ENCODE peak calls at places on chromosomes 7 and 10, in five cellular contexts. One of them, this sample, is unnamed. For H3K4me1 and H3K9me3, the result is how much of the 10 kb centered on the place peaks cover.

GRCh38 chr7:40717242-40717641 is 582.4 kb downstream of the SUGCT start:
- DNase-seq in Peyer's patch: peak
- DNase-seq in CD8-positive, alpha-beta T cell: no peak
- DNase-seq in hepatocyte: peak
- DNase-seq in cardiac muscle cell: peak
- DNase-seq in this sample: peak

GRCh38 chr7:82167568-82168314 is 275.8 kb downstream of the CACNA2D1 start:
- DNase-seq in CD8-positive, alpha-beta T cell: no peak
- DNase-seq in cardiac muscle cell: peak
- DNase-seq in hepatocyte: no peak
- DNase-seq in Peyer's patch: no peak
- DNase-seq in this sample: no peak

GRCh38 chr10:91389636-91390512 is 20.3 kb upstream of the HECTD2 start:
- DNase-seq in hepatocyte: peak
- DNase-seq in Peyer's patch: no peak
- DNase-seq in CD8-positive, alpha-beta T cell: no peak
- DNase-seq in cardiac muscle cell: peak
- DNase-seq in this sample: no peak

GRCh38 chr7:20310963-20311742 is 19.5 kb upstream of the ITGB8 start:
- DNase-seq in hepatocyte: peak
- DNase-seq in CD8-positive, alpha-beta T cell: no peak
- DNase-seq in cardiac muscle cell: peak
- DNase-seq in Peyer's patch: no peak
- DNase-seq in this sample: no peak

GRCh38 chr10:75868601-75869000 is 437.2 kb downstream of the LRMDA start:
- DNase-seq in cardiac muscle cell: no peak
- DNase-seq in CD8-positive, alpha-beta T cell: no peak
- DNase-seq in Peyer's patch: no peak
- DNase-seq in hepatocyte: no peak
- DNase-seq in this sample: no peak

GRCh38 chr7:130189281-130189782 is 15.9 kb downstream of the TMEM209 start:
- DNase-seq in CD8-positive, alpha-beta T cell: no peak
- DNase-seq in cardiac muscle cell: no peak
- DNase-seq in hepatocyte: no peak
- DNase-seq in Peyer's patch: no peak
- DNase-seq in this sample: no peak

GRCh38 chr7:66880009-66880554 is 40.9 kb upstream of the TMEM248 start:
- DNase-seq in hepatocyte: peak
- DNase-seq in CD8-positive, alpha-beta T cell: no peak
- DNase-seq in Peyer's patch: no peak
- DNase-seq in cardiac muscle cell: peak
- DNase-seq in this sample: no peak

GRCh38 chr7:70525991-70526390 is 606.0 kb upstream of the GALNT17 start:
- DNase-seq in CD8-positive, alpha-beta T cell: no peak
- DNase-seq in Peyer's patch: no peak
- DNase-seq in hepatocyte: no peak
- DNase-seq in cardiac muscle cell: no peak
- DNase-seq in this sample: no peak

GRCh38 chr10:119042169-119042568 is 12.7 kb downstream of the NANOS1 start:
- DNase-seq in hepatocyte: no peak
- DNase-seq in CD8-positive, alpha-beta T cell: no peak
- DNase-seq in cardiac muscle cell: no peak
- DNase-seq in Peyer's patch: no peak
- DNase-seq in this sample: no peak

GRCh38 chr10:130971123-130971435 is 340.4 kb downstream of the TCERG1L start:
- DNase-seq in hepatocyte: no peak
- DNase-seq in CD8-positive, alpha-beta T cell: no peak
- DNase-seq in cardiac muscle cell: no peak
- DNase-seq in Peyer's patch: no peak
- DNase-seq in this sample: no peak

GRCh38 chr7:112640682-112641081 is 149.5 kb downstream of the TMEM168 start:
- DNase-seq in Peyer's patch: no peak
- DNase-seq in CD8-positive, alpha-beta T cell: no peak
- DNase-seq in hepatocyte: no peak
- DNase-seq in cardiac muscle cell: no peak
- DNase-seq in this sample: no peak

GRCh38 chr10:22911889-22912762 is 15.7 kb upstream of the ARMC3 start:
- DNase-seq in CD8-positive, alpha-beta T cell: no peak
- DNase-seq in Peyer's patch: no peak
- DNase-seq in cardiac muscle cell: peak
- DNase-seq in hepatocyte: peak
- DNase-seq in this sample: peak

GRCh38 chr7:105611856-105612775 is 30.8 kb upstream of the EFCAB10 start:
- DNase-seq in cardiac muscle cell: no peak
- DNase-seq in Peyer's patch: no peak
- DNase-seq in hepatocyte: no peak
- DNase-seq in CD8-positive, alpha-beta T cell: no peak
- DNase-seq in this sample: no peak

GRCh38 chr10:18647151-18647550 is 4.2 kb downstream of the NSUN6 start:
- DNase-seq in CD8-positive, alpha-beta T cell: no peak
- DNase-seq in hepatocyte: no peak
- DNase-seq in Peyer's patch: no peak
- DNase-seq in cardiac muscle cell: no peak
- DNase-seq in this sample: no peak

GRCh38 chr10:86327954-86328705 is 38.5 kb downstream of the GRID1 start:
- DNase-seq in cardiac muscle cell: no peak
- DNase-seq in Peyer's patch: no peak
- DNase-seq in CD8-positive, alpha-beta T cell: no peak
- DNase-seq in hepatocyte: no peak
- DNase-seq in this sample: no peak

GRCh38 chr10:130215076-130215917 is 79.1 kb downstream of the GLRX3 start:
- DNase-seq in hepatocyte: no peak
- DNase-seq in CD8-positive, alpha-beta T cell: no peak
- DNase-seq in cardiac muscle cell: no peak
- DNase-seq in Peyer's patch: no peak
- DNase-seq in this sample: no peak

GRCh38 chr7:7902845-7903244 is 65.8 kb upstream of the GLCCI1 start:
- DNase-seq in Peyer's patch: no peak
- DNase-seq in CD8-positive, alpha-beta T cell: no peak
- DNase-seq in cardiac muscle cell: peak
- DNase-seq in hepatocyte: no peak
- DNase-seq in this sample: no peak

GRCh38 chr7:16504019-16504418 is 22.6 kb upstream of the LRRC72 start:
- DNase-seq in CD8-positive, alpha-beta T cell: no peak
- DNase-seq in hepatocyte: no peak
- DNase-seq in Peyer's patch: no peak
- DNase-seq in cardiac muscle cell: no peak
- DNase-seq in this sample: no peak

GRCh38 chr10:129825221-129825620 is 138.9 kb downstream of the EBF3 start:
- DNase-seq in Peyer's patch: no peak
- DNase-seq in CD8-positive, alpha-beta T cell: no peak
- DNase-seq in hepatocyte: no peak
- DNase-seq in cardiac muscle cell: no peak
- DNase-seq in this sample: no peak

GRCh38 chr7:34275629-34276028 is 370.3 kb downstream of the BMPER start:
- DNase-seq in cardiac muscle cell: no peak
- DNase-seq in hepatocyte: no peak
- DNase-seq in CD8-positive, alpha-beta T cell: no peak
- DNase-seq in Peyer's patch: no peak
- DNase-seq in this sample: no peak

GRCh38 chr7:144941127-144941526 is 105.3 kb upstream of the TPK1 start:
- DNase-seq in cardiac muscle cell: no peak
- DNase-seq in Peyer's patch: no peak
- DNase-seq in CD8-positive, alpha-beta T cell: no peak
- DNase-seq in hepatocyte: no peak
- DNase-seq in this sample: no peak

GRCh38 chr7:151261534-151261933 is 13.0 kb upstream of the SMARCD3 start:
- DNase-seq in Peyer's patch: no peak
- DNase-seq in cardiac muscle cell: no peak
- DNase-seq in CD8-positive, alpha-beta T cell: no peak
- DNase-seq in hepatocyte: no peak
- DNase-seq in this sample: no peak

GRCh38 chr10:95758351-95759025 is 2.5 kb downstream of the ENTPD1 start:
- DNase-seq in hepatocyte: no peak
- DNase-seq in cardiac muscle cell: no peak
- DNase-seq in CD8-positive, alpha-beta T cell: no peak
- DNase-seq in Peyer's patch: peak
- DNase-seq in this sample: no peak

GRCh38 chr7:157844141-157844540 is 507.3 kb downstream of the DNAJB6 start:
- DNase-seq in Peyer's patch: no peak
- DNase-seq in hepatocyte: no peak
- DNase-seq in cardiac muscle cell: no peak
- DNase-seq in CD8-positive, alpha-beta T cell: no peak
- DNase-seq in this sample: no peak

GRCh38 chr10:18312385-18313145 is 172.3 kb downstream of the CACNB2 start:
- DNase-seq in cardiac muscle cell: peak
- DNase-seq in CD8-positive, alpha-beta T cell: no peak
- DNase-seq in hepatocyte: peak
- DNase-seq in Peyer's patch: no peak
- DNase-seq in this sample: no peak

GRCh38 chr10:128061306-128062300 is 64.6 kb downstream of the MKI67 start:
- DNase-seq in hepatocyte: no peak
- DNase-seq in Peyer's patch: peak
- DNase-seq in cardiac muscle cell: no peak
- DNase-seq in CD8-positive, alpha-beta T cell: no peak
- DNase-seq in this sample: no peak

GRCh38 chr7:121138262-121138933 is 149.9 kb downstream of the CPED1 start:
- DNase-seq in cardiac muscle cell: no peak
- DNase-seq in hepatocyte: no peak
- DNase-seq in Peyer's patch: no peak
- DNase-seq in CD8-positive, alpha-beta T cell: no peak
- DNase-seq in this sample: peak

GRCh38 chr10:125014984-125015944 is 73.3 kb downstream of the ZRANB1 start:
- DNase-seq in cardiac muscle cell: no peak
- DNase-seq in CD8-positive, alpha-beta T cell: no peak
- DNase-seq in Peyer's patch: no peak
- DNase-seq in hepatocyte: no peak
- DNase-seq in this sample: peak

GRCh38 chr7:34837316-34837715 is 179.3 kb downstream of the NPSR1 start:
- DNase-seq in cardiac muscle cell: no peak
- DNase-seq in hepatocyte: no peak
- DNase-seq in CD8-positive, alpha-beta T cell: no peak
- DNase-seq in Peyer's patch: no peak
- DNase-seq in this sample: no peak

GRCh38 chr7:144656960-144657359 is 178.9 kb downstream of the TPK1 start:
- DNase-seq in hepatocyte: no peak
- DNase-seq in CD8-positive, alpha-beta T cell: no peak
- DNase-seq in cardiac muscle cell: peak
- DNase-seq in Peyer's patch: no peak
- DNase-seq in this sample: no peak

GRCh38 chr10:59843733-59844132 is 62.6 kb downstream of the CCDC6 start:
- DNase-seq in hepatocyte: no peak
- DNase-seq in cardiac muscle cell: no peak
- DNase-seq in Peyer's patch: no peak
- DNase-seq in CD8-positive, alpha-beta T cell: no peak
- DNase-seq in this sample: no peak

GRCh38 chr10:111435871-111436270 is 359.0 kb downstream of the ADRA2A start:
- DNase-seq in cardiac muscle cell: no peak
- DNase-seq in CD8-positive, alpha-beta T cell: no peak
- DNase-seq in Peyer's patch: no peak
- DNase-seq in hepatocyte: no peak
- DNase-seq in this sample: no peak

GRCh38 chr7:41217306-41217705 is 485.6 kb downstream of the INHBA start:
- DNase-seq in Peyer's patch: no peak
- DNase-seq in CD8-positive, alpha-beta T cell: no peak
- DNase-seq in cardiac muscle cell: no peak
- DNase-seq in hepatocyte: no peak
- DNase-seq in this sample: no peak

GRCh38 chr10:124935946-124936345 is 6.0 kb upstream of the ZRANB1 start:
- DNase-seq in Peyer's patch: no peak
- DNase-seq in hepatocyte: no peak
- DNase-seq in cardiac muscle cell: no peak
- DNase-seq in CD8-positive, alpha-beta T cell: no peak
- DNase-seq in this sample: no peak

GRCh38 chr10:34701194-34701593 is 113.9 kb downstream of the PARD3 start:
- DNase-seq in Peyer's patch: no peak
- DNase-seq in CD8-positive, alpha-beta T cell: no peak
- DNase-seq in cardiac muscle cell: no peak
- DNase-seq in hepatocyte: no peak
- DNase-seq in this sample: no peak
- H3K4me1 ChIP-seq in Peyer's patch: under half
- H3K4me1 ChIP-seq in CD8-positive, alpha-beta T cell: under half
- H3K4me1 ChIP-seq in cardiac muscle cell: under half
- H3K4me1 ChIP-seq in hepatocyte: under half
- H3K4me1 ChIP-seq in this sample: half or more

GRCh38 chr10:12687996-12688395 is 313.5 kb downstream of the CCDC3 start:
- DNase-seq in hepatocyte: no peak
- DNase-seq in CD8-positive, alpha-beta T cell: no peak
- DNase-seq in Peyer's patch: no peak
- DNase-seq in cardiac muscle cell: no peak
- DNase-seq in this sample: no peak
- H3K9me3 ChIP-seq in hepatocyte: under half
- H3K9me3 ChIP-seq in CD8-positive, alpha-beta T cell: under half
- H3K9me3 ChIP-seq in Peyer's patch: under half
- H3K9me3 ChIP-seq in cardiac muscle cell: under half
- H3K9me3 ChIP-seq in this sample: under half

DNA sequence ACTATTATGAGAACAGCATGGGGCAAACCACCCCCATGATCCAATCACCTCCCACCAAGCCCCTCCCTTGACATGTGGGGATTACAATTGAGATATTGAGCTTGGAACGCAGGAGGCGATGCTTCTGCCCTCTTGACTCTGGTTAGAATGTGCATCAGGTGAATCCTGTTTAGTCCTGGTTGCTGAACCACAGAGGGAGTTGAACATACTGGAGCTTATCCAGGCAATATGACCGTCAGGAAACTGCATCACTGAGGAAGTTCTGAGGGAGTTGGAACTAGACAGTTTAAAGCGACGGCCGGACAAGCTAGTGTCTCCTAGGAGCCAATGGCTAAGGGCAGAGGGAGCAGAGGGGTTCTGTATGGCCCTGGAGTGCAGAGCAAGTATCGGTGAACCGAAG is 31.8 kb upstream of the GARS1 start:
- DNase-seq in cardiac muscle cell: no peak
- DNase-seq in CD8-positive, alpha-beta T cell: no peak
- DNase-seq in Peyer's patch: no peak
- DNase-seq in hepatocyte: no peak
- DNase-seq in this sample: no peak
- H3K27ac ChIP-seq in cardiac muscle cell: no peak
- H3K27ac ChIP-seq in CD8-positive, alpha-beta T cell: no peak
- H3K27ac ChIP-seq in Peyer's patch: no peak
- H3K27ac ChIP-seq in hepatocyte: no peak
- H3K27ac ChIP-seq in this sample: no peak

GRCh38 chr10:15789793-15790525 is 70.2 kb upstream of the ITGA8 start:
- DNase-seq in Peyer's patch: no peak
- DNase-seq in hepatocyte: no peak
- DNase-seq in cardiac muscle cell: no peak
- DNase-seq in CD8-positive, alpha-beta T cell: no peak
- DNase-seq in this sample: no peak
- H3K4me1 ChIP-seq in Peyer's patch: under half
- H3K4me1 ChIP-seq in hepatocyte: under half
- H3K4me1 ChIP-seq in cardiac muscle cell: under half
- H3K4me1 ChIP-seq in CD8-positive, alpha-beta T cell: under half
- H3K4me1 ChIP-seq in this sample: under half

This sample was measured in body of pancreas.